ENCODE peak calls at places on chromosomes 7 and 10, in five cellular contexts. O, I, Q, V and S are unnamed samples.

GRCh38 chr7:28990200-28990960 is 32.2 kb upstream of the TRIL start:
- DNase-seq in V (no peak), O (peak), I (no peak), Q (no peak), S (no peak)

GRCh38 chr10:99814143-99814542 is 31.7 kb downstream of the ABCC2 start:
- DNase-seq in O (no peak), V (no peak), Q (no peak), I (no peak), S (no peak)

GRCh38 chr7:117715784-117716445 is 157.3 kb downstream of the CTTNBP2 start:
- DNase-seq in V (peak), O (peak), I (no peak), Q (peak), S (peak)

GRCh38 chr7:145831616-145832206 is 284.9 kb upstream of the CNTNAP2 start:
- DNase-seq in I (no peak), V (no peak), O (no peak), Q (no peak), S (no peak)

GRCh38 chr7:10225265-10225664 is 748.4 kb upstream of the PHF14 start:
- DNase-seq in V (no peak), O (peak), Q (no peak), I (no peak), S (no peak)

GRCh38 chr7:2010101-2010500 is 222.6 kb downstream of the MAD1L1 start:
- DNase-seq in O (no peak), Q (no peak), I (no peak), V (no peak), S (no peak)

GRCh38 chr10:74585231-74586087 is 240.9 kb upstream of the KAT6B start:
- DNase-seq in V (no peak), I (peak), O (peak), Q (no peak), S (peak)

GRCh38 chr10:80186364-80187012 is 18.8 kb downstream of the ANXA11 start:
- DNase-seq in O (no peak), I (no peak), V (no peak), Q (no peak), S (no peak)

GRCh38 chr10:70649526-70649925 is 22.8 kb upstream of the ADAMTS14 start:
- DNase-seq in O (peak), Q (peak), I (no peak), V (peak), S (peak)

GRCh38 chr10:3625959-3626751 is 158.9 kb downstream of the KLF6 start:
- DNase-seq in O (peak), Q (no peak), V (peak), I (no peak), S (peak)

GRCh38 chr10:391304-391703 is 256.0 kb downstream of the ZMYND11 start:
- DNase-seq in V (no peak), I (no peak), O (no peak), Q (no peak), S (no peak)

GRCh38 chr10:1114355-1115261 is 58.4 kb downstream of the WDR37 start:
- DNase-seq in I (no peak), Q (no peak), O (no peak), V (no peak), S (no peak)

GRCh38 chr7:120662291-120662690 is 195.7 kb downstream of the TSPAN12 start:
- DNase-seq in Q (no peak), O (no peak), I (no peak), V (no peak), S (no peak)

GRCh38 chr7:131735151-131735550 is 178.7 kb upstream of the PODXL start:
- DNase-seq in V (no peak), I (no peak), Q (no peak), O (no peak), S (no peak)

GRCh38 chr10:102395677-102396197 is at the start of gene NFKB2:
- DNase-seq in Q (peak), O (no peak), I (no peak), V (no peak), S (no peak)